ENCODE peak calls at places on chromosomes 5 and 9, in nine cellular contexts. X, P, F, V, L, E, J, T and H are unnamed samples.

GRCh38 chr5:88785396-88786216 is 97.4 kb downstream of the MEF2C start:
- DNase-seq in E (peak), V (no peak), P (peak), J (no peak), L (peak), T (no peak), X (peak), F (no peak), H (peak)

GRCh38 chr5:50420343-50420935 is 20.6 kb downstream of the EMB start:
- DNase-seq in F (no peak), P (no peak), T (no peak), J (no peak), V (no peak), X (no peak), L (no peak), E (peak), H (no peak)

GRCh38 chr5:10885026-10885425 is 124.0 kb upstream of the DAP start:
- DNase-seq in P (no peak), T (no peak), E (peak), F (no peak), V (no peak), X (no peak), L (no peak), J (no peak), H (peak)

GRCh38 chr9:97773723-97774122 is 76.6 kb upstream of the XPA start:
- DNase-seq in V (no peak), J (no peak), F (no peak), E (peak), T (no peak), P (no peak), X (no peak), L (peak), H (no peak)

GRCh38 chr5:113510836-113511451 is 2.5 kb upstream of the YTHDC2 start:
- DNase-seq in T (peak), P (peak), L (peak), V (no peak), F (no peak), X (peak), J (no peak), E (no peak), H (no peak)

GRCh38 chr9:124483481-124483880 is 23.7 kb downstream of the NR5A1 start:
- DNase-seq in T (no peak), E (no peak), J (no peak), X (no peak), L (no peak), V (no peak), P (no peak), F (peak), H (no peak)

GRCh38 chr9:138076650-138077009 is 199.0 kb downstream of the CACNA1B start:
- DNase-seq in X (no peak), L (no peak), J (no peak), E (no peak), V (no peak), T (no peak), P (no peak), F (no peak), H (no peak)

GRCh38 chr5:102856374-102856748 is 101.3 kb downstream of the PAM start:
- DNase-seq in F (no peak), T (no peak), J (no peak), E (peak), X (no peak), V (no peak), P (no peak), L (no peak), H (no peak)

GRCh38 chr5:39449572-39449971 is 24.8 kb upstream of the DAB2 start:
- DNase-seq in V (no peak), T (no peak), F (no peak), X (no peak), L (no peak), J (no peak), E (no peak), P (no peak), H (no peak)

GRCh38 chr9:77403244-77403643 is 225.9 kb downstream of the VPS13A start:
- DNase-seq in X (no peak), V (no peak), L (no peak), J (no peak), T (no peak), E (no peak), F (no peak), P (no peak), H (no peak)

GRCh38 chr5:127924606-127925005 is 159.0 kb upstream of the SLC12A2 start:
- DNase-seq in T (no peak), V (no peak), F (no peak), J (no peak), P (no peak), X (no peak), L (peak), E (no peak), H (no peak)

GRCh38 chr9:13083973-13084528 is 195.4 kb downstream of the MPDZ start:
- DNase-seq in L (no peak), F (no peak), T (no peak), P (no peak), J (no peak), E (peak), X (no peak), V (no peak), H (no peak)

GRCh38 chr9:127283917-127284316 is 19.3 kb downstream of the GARNL3 start:
- DNase-seq in V (no peak), T (no peak), F (peak), E (peak), X (peak), J (no peak), P (no peak), L (peak), H (peak)

GRCh38 chr9:108708448-108708847 is 147.3 kb downstream of the ACTL7B start:
- DNase-seq in T (no peak), P (no peak), F (no peak), X (no peak), J (no peak), V (no peak), E (no peak), L (no peak), H (no peak)

GRCh38 chr5:151451626-151452520 is 4.5 kb downstream of the SLC36A1 start:
- DNase-seq in L (no peak), J (no peak), V (no peak), P (no peak), T (peak), E (peak), F (no peak), X (peak), H (no peak)

GRCh38 chr9:68750786-68751185 is 45.7 kb downstream of the PIP5K1B start:
- DNase-seq in J (no peak), F (no peak), E (no peak), T (no peak), L (no peak), V (no peak), X (no peak), P (no peak), H (no peak)

GRCh38 chr5:140603739-140604138 is 29.2 kb downstream of the CD14 start:
- DNase-seq in F (no peak), T (no peak), L (no peak), V (no peak), P (no peak), J (no peak), X (no peak), E (no peak), H (no peak)

DNA sequence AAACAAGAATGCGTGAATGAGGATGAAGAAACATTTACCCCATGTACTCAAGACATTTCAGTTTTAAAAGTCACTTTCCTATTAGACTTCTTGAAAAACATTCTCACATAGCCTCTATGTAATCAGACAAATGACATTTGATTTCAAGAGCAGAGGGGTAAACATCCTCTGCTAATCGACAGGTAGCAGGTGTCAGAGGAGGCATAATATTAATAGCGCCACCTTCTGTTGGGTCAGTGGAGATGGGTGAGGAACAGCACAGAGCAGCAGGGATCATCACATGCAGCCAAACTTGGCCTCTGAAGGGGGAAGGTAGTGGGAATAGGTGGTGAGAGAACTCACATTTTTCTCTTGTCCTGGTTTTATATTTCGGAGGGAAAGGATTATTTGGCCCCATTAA is 3.3 kb upstream of the LSM11 start:
- DNase-seq in L (peak), P (peak), T (peak), E (no peak), F (no peak), X (peak), J (no peak), V (peak), H (peak)
- TF ChIP-seq CTCF in L (peak), P (peak), T (peak), E (peak), F (peak), X (peak), J (peak), V (peak), H (peak)

DNA sequence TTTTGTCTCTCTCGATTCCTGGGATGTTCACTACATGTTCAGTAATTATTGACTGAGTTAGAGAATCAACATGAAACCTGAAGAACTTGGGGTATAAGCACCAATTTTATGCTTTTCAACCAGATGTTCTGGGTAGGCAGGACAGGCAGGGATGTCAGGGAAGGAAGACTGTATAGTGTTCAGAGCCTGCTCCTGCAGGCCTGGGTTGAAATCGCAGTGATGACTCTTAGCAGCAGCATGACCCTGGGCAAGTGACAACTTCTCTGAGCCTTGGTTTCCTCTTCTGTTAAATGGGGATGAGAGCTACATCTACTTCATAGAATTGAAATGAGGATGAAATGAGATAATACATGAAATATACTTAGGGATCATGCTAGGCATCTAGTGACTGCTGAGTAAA is 29.7 kb upstream of the PANK3 start:
- DNase-seq in L (no peak), F (no peak), E (no peak), V (no peak), P (no peak), J (no peak), T (no peak), X (no peak), H (no peak)
- TF ChIP-seq CTCF in L (no peak), F (no peak), E (no peak), V (no peak), P (no peak), J (no peak), T (no peak), X (no peak), H (no peak)

DNA sequence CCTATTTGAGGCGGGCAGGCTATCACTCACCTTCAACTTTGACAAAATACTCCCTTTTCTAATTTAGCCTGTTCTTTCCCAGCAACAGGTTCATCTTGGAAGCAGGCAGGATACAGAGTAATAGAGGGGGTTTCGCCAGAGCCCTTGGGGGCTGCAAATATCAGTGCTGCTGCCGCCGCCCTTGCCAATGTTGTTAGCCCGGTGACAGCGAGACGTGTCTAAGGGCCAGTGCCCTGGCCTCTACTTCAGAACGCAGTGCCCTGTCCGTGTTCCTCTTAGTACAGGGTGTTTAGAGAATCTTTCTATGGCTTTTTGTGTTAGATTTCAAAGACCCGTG is 703 bp downstream of the FAM120AOS start:
- DNase-seq in T (no peak), X (no peak), L (no peak), E (no peak), F (no peak), P (peak), J (no peak), V (peak), H (no peak)
- TF ChIP-seq CTCF in T (no peak), X (no peak), L (no peak), E (no peak), F (no peak), P (no peak), J (no peak), V (no peak), H (no peak)

GRCh38 chr5:26009742-26010141 is 1028.6 kb downstream of the CDH9 start:
- DNase-seq in E (no peak), J (no peak), L (no peak), T (no peak), F (no peak), V (peak), P (peak), X (no peak), H (no peak)
- TF ChIP-seq CTCF in E (no peak), J (no peak), L (no peak), T (no peak), F (no peak), V (peak), P (no peak), X (no peak), H (no peak)

GRCh38 chr5:147391781-147392180 is 118.1 kb downstream of the DPYSL3 start:
- DNase-seq in J (no peak), E (peak), V (peak), P (peak), X (peak), T (no peak), F (peak), L (peak), H (no peak)
- TF ChIP-seq CTCF in J (no peak), E (peak), V (peak), P (peak), X (peak), T (peak), F (peak), L (peak), H (no peak)

DNA sequence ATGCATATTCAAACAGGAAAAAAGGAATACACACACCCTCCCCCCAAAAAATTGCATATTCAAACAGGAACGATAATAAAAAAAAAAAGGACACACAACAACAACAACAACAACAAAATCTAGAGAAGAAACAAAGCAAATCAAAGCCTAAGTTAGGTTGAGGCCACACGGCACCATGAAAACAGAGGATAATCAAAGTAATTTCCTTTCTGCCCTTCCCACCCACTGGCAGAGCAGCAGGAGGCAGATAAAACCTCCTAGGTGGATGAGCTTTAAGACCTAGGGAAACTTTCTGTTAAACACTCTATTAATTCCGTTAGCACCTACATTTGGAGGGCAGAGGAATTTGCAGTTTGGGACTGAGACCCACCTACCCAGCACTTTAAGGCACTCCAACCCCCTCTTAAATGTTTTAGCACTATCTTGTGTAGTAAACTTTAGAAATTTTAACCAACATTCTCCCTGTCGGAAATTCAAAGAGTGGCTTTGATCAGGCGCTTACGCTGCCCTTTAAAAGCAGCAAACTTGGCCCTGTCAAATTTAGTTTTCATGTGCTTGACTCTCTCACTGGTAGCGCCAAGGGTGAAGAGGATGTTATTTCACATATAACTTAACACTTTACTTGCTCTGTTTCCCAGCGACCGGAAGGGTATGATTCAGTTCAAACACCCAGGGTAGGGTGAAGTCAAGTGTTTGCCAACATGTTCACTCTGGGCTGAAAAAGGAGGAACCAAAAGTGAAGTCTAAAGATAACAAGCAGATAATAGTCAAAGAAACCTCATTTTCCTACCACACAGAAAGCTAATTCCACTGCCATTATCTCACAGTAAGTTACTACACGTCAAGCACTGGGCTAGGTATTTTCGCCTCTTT is 9.2 kb downstream of the ENC1 start:
- DNase-seq in E (peak), X (peak), P (peak), V (no peak), L (no peak), J (peak), F (no peak), T (peak), H (peak)
- TF ChIP-seq CTCF in E (no peak), X (no peak), P (no peak), V (no peak), L (no peak), J (no peak), F (no peak), T (no peak), H (no peak)